ENCODE peak calls at places on chromosome 14, in seven cellular contexts. K is ACHN; G is activated gamma-delta T cell treated with Interleukin-2 at 50 U/mL for 16 hours; B is stimulated activated CD8-positive, alpha-beta memory T cell treated with anti-CD3 and anti-CD28 coated beads, Interleukin-4, amount 100 ng/mL, for 48 hours; A is left cardiac atrium; L is naive thymus-derived CD8-positive, alpha-beta T cell; C is anterior cingulate cortex. P is an unnamed sample.

GRCh38 chr14:51018521-51018920 is 74.2 kb upstream of the PYGL start:
- DNase-seq in K (no peak), G (no peak), B (no peak), A (no peak), L (no peak), C (no peak), P (no peak)

GRCh38 chr14:28673056-28673455 is 93.5 kb upstream of the FOXG1 start:
- DNase-seq in K (no peak), G (no peak), B (no peak), A (no peak), L (no peak), C (no peak), P (no peak)

GRCh38 chr14:104927432-104927816 is 2.7 kb downstream of the PLD4 start:
- DNase-seq in K (no peak), G (no peak), B (no peak), A (no peak), L (no peak), C (no peak), P (no peak)

GRCh38 chr14:76918751-76919421 is 92.7 kb downstream of the LRRC74A start:
- DNase-seq in K (peak), G (no peak), B (no peak), A (peak), L (no peak), C (peak), P (peak)

GRCh38 chr14:91745329-91745728 is 13.4 kb upstream of the CATSPERB start:
- DNase-seq in K (no peak), G (no peak), B (no peak), A (no peak), L (no peak), C (no peak), P (no peak)

GRCh38 chr14:73633517-73634332 is 11.1 kb upstream of the DNAL1 start:
- DNase-seq in K (peak), G (peak), B (peak), A (peak), L (peak), C (peak), P (no peak)

GRCh38 chr14:60590907-60591510 is 58.3 kb downstream of the SIX1 start:
- DNase-seq in K (no peak), G (no peak), B (no peak), A (no peak), L (no peak), C (no peak), P (no peak)

GRCh38 chr14:91977909-91978308 is 30.4 kb upstream of the FBLN5 start:
- DNase-seq in K (no peak), G (no peak), B (no peak), A (no peak), L (no peak), C (no peak), P (no peak)

GRCh38 chr14:39422243-39422642 is 10.0 kb downstream of the FBXO33 start:
- DNase-seq in K (no peak), G (no peak), B (no peak), A (no peak), L (no peak), C (no peak), P (no peak)

GRCh38 chr14:77641534-77642341 is 25.3 kb upstream of the SPTLC2 start:
- DNase-seq in K (no peak), G (peak), B (peak), A (peak), L (peak), C (peak), P (no peak)

GRCh38 chr14:63499701-63500250 is 43.4 kb downstream of the PPP2R5E start:
- DNase-seq in K (no peak), G (no peak), B (no peak), A (no peak), L (no peak), C (no peak), P (no peak)

GRCh38 chr14:23605931-23606585 is 27.5 kb upstream of the JPH4 start:
- DNase-seq in K (no peak), G (no peak), B (peak), A (no peak), L (no peak), C (no peak), P (no peak)

GRCh38 chr14:75619598-75619997 is 41.1 kb downstream of the ERG28 start:
- DNase-seq in K (no peak), G (no peak), B (no peak), A (no peak), L (no peak), C (no peak), P (no peak)

GRCh38 chr14:104341532-104342434 is 203.4 kb downstream of the KIF26A start:
- DNase-seq in K (peak), G (no peak), B (peak), A (no peak), L (no peak), C (no peak), P (peak)

GRCh38 chr14:99564903-99565259 is 39.1 kb downstream of the CCDC85C start:
- DNase-seq in K (no peak), G (no peak), B (no peak), A (no peak), L (no peak), C (no peak), P (no peak)

GRCh38 chr14:69346710-69347109 is 51.4 kb downstream of the ERH start:
- DNase-seq in K (peak), G (no peak), B (peak), A (peak), L (no peak), C (no peak), P (no peak)

GRCh38 chr14:99270491-99271287 is 1.3 kb downstream of the BCL11B start:
- DNase-seq in K (no peak), G (no peak), B (peak), A (no peak), L (no peak), C (no peak), P (no peak)

GRCh38 chr14:92360666-92361370 is 37.9 kb downstream of the SLC24A4 start:
- DNase-seq in K (no peak), G (no peak), B (no peak), A (no peak), L (no peak), C (peak), P (no peak)

GRCh38 chr14:73231874-73232851 is 5.1 kb upstream of the PAPLN start:
- DNase-seq in K (peak), G (no peak), B (no peak), A (no peak), L (no peak), C (no peak), P (no peak)

GRCh38 chr14:33646692-33647260 is 304.1 kb downstream of the EGLN3 start:
- DNase-seq in K (peak), G (no peak), B (no peak), A (no peak), L (no peak), C (no peak), P (peak)

GRCh38 chr14:20801726-20802125 is 918 bp downstream of the RNASE1 start:
- DNase-seq in K (no peak), G (no peak), B (no peak), A (peak), L (no peak), C (no peak), P (no peak)

GRCh38 chr14:61671086-61671485 is 24.2 kb upstream of the HIF1A start:
- DNase-seq in K (no peak), G (peak), B (no peak), A (no peak), L (peak), C (no peak), P (no peak)

GRCh38 chr14:97408937-97409860 is 612.0 kb downstream of the VRK1 start:
- DNase-seq in K (no peak), G (no peak), B (peak), A (no peak), L (no peak), C (no peak), P (no peak)

GRCh38 chr14:64220056-64220455 is 74.1 kb downstream of the ESR2 start:
- DNase-seq in K (no peak), G (no peak), B (no peak), A (no peak), L (no peak), C (no peak), P (no peak)

GRCh38 chr14:21251215-21251614 is 18.0 kb downstream of the HNRNPC start:
- DNase-seq in K (no peak), G (no peak), B (no peak), A (no peak), L (no peak), C (no peak), P (no peak)

GRCh38 chr14:104751539-104752337 is 1.2 kb upstream of the SIVA1 start:
- DNase-seq in K (no peak), G (no peak), B (no peak), A (no peak), L (no peak), C (no peak), P (no peak)

GRCh38 chr14:92430686-92431085 is 82.9 kb upstream of the RIN3 start:
- DNase-seq in K (no peak), G (no peak), B (no peak), A (no peak), L (no peak), C (no peak), P (no peak)

GRCh38 chr14:91380610-91381371 is 36.8 kb downstream of the CCDC88C start:
- DNase-seq in K (no peak), G (no peak), B (no peak), A (peak), L (no peak), C (peak), P (no peak)

GRCh38 chr14:89574420-89574819 is 157.4 kb upstream of the FOXN3 start:
- DNase-seq in K (no peak), G (no peak), B (no peak), A (no peak), L (no peak), C (no peak), P (no peak)

GRCh38 chr14:100890044-100890443 is 13.5 kb downstream of the RTL1 start:
- DNase-seq in K (no peak), G (no peak), B (no peak), A (no peak), L (no peak), C (no peak), P (no peak)

GRCh38 chr14:55458800-55459577 is 18.6 kb upstream of the TBPL2 start:
- DNase-seq in K (peak), G (no peak), B (no peak), A (no peak), L (no peak), C (no peak), P (peak)

GRCh38 chr14:100540141-100540925 is 46.9 kb downstream of the BEGAIN start:
- DNase-seq in K (peak), G (no peak), B (no peak), A (peak), L (no peak), C (no peak), P (no peak)

GRCh38 chr14:105281354-105282097 is 19.3 kb downstream of the BRF1 start:
- DNase-seq in K (peak), G (no peak), B (no peak), A (no peak), L (no peak), C (no peak), P (peak)

GRCh38 chr14:100453930-100454329 is 130.8 kb downstream of the SLC25A47 start:
- DNase-seq in K (no peak), G (no peak), B (no peak), A (no peak), L (no peak), C (no peak), P (no peak)

GRCh38 chr14:91753501-91754128 is 21.7 kb upstream of the CATSPERB start:
- DNase-seq in K (no peak), G (no peak), B (no peak), A (no peak), L (no peak), C (no peak), P (no peak)

GRCh38 chr14:75658957-75659356 is 1.7 kb downstream of the ERG28 start:
- DNase-seq in K (no peak), G (no peak), B (no peak), A (no peak), L (no peak), C (no peak), P (no peak)

GRCh38 chr14:24362241-24362960 is 5.6 kb upstream of the NFATC4 start:
- DNase-seq in K (no peak), G (no peak), B (no peak), A (no peak), L (no peak), C (no peak), P (no peak)